ENCODE peak calls at places on chromosome 20, in four cellular contexts. V, Y, H and U are unnamed samples. For H3K36me3, the result is how much of the 10 kb centered on the place peaks cover.

GRCh38 chr20:24970743-24971142 is 21.7 kb downstream of the CST7 start:
- DNase-seq in V (no peak), Y (no peak), H (no peak), U (no peak)

GRCh38 chr20:38426006-38426405 is 9.1 kb downstream of the SNHG17 start:
- DNase-seq in V (no peak), Y (peak), H (no peak), U (no peak)

GRCh38 chr20:54474866-54475265 is 527 bp upstream of the DOK5 start:
- DNase-seq in V (no peak), Y (no peak), H (no peak), U (no peak)

GRCh38 chr20:57426156-57426769 is 35.1 kb downstream of the RBM38 start:
- DNase-seq in V (peak), Y (no peak), H (no peak), U (no peak)

GRCh38 chr20:24227600-24227999 is 239.0 kb upstream of the GGTLC1 start:
- DNase-seq in V (no peak), Y (no peak), H (no peak), U (no peak)

GRCh38 chr20:39829713-39830112 is 859.3 kb downstream of the MAFB start:
- DNase-seq in V (no peak), Y (no peak), H (no peak), U (no peak)

GRCh38 chr20:57434390-57434700 is 43.1 kb downstream of the RBM38 start:
- DNase-seq in V (peak), Y (no peak), H (no peak), U (no peak)

GRCh38 chr20:41249371-41249770 is 68.2 kb downstream of the ZHX3 start:
- DNase-seq in V (peak), Y (peak), H (peak), U (peak)

GRCh38 chr20:6882911-6883310 is 115.4 kb downstream of the BMP2 start:
- DNase-seq in V (no peak), Y (peak), H (no peak), U (no peak)

GRCh38 chr20:37567331-37567665 is 39.6 kb upstream of the BLCAP start:
- DNase-seq in V (no peak), Y (no peak), H (no peak), U (no peak)

GRCh38 chr20:5189917-5190316 is 63.1 kb downstream of the CDS2 start:
- DNase-seq in V (no peak), Y (no peak), H (no peak), U (no peak)

GRCh38 chr20:5195655-5196054 is 68.8 kb downstream of the CDS2 start:
- DNase-seq in V (no peak), Y (peak), H (no peak), U (no peak)

GRCh38 chr20:5190444-5190843 is 63.6 kb downstream of the CDS2 start:
- DNase-seq in V (no peak), Y (no peak), H (no peak), U (no peak)

GRCh38 chr20:5191829-5192569 is 65.2 kb downstream of the CDS2 start:
- DNase-seq in V (no peak), Y (peak), H (peak), U (no peak)

DNA sequence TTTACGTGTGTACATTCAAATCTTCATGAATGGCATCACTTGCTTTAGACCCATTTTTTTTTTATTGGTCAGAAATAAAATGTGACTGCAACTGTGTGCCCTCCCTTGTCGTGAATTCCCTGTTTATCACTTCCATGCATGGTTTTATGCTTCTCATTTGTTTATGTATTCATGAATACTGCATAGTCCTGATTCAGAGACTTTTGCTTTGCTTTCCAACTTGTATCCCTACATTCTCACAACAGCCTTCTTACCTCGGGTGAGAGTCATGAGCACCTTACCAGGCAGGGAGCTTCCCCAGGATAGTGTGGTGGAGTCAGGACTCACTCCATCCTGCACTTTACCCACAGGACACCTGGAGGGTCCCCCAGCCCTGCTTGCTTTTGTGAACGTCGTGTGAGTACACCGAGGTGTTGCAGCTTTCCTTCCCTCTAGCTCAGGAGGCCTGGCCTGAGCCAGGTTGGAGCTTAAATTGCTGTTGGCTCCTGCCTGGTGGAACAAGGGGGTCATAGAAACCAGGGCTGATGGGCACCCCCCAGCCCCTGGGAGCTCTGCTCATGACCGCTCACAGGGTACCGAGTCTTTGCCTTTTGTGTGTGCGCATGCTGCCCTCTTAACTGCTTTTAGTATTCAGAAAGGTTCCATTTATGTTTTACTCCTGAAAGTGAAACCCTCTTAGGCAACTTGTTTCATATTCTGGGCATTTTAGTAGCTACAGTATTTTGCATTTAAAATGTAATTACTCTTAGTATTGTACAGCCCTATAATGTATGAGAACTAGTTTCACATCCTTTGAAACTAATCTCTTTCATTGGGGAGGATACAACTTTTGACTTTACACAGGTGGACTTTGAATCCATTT is 66.0 kb downstream of the CDS2 start:
- DNase-seq in V (no peak), Y (no peak), H (no peak), U (no peak)
- H3K36me3 ChIP-seq in V (under half), Y (under half), H (under half), U (under half)

GRCh38 chr20:62337558-62338293 is 29.4 kb downstream of the LAMA5 start:
- DNase-seq in V (no peak), Y (no peak), H (peak), U (no peak)

GRCh38 chr20:62339647-62340062 is 27.5 kb downstream of the LAMA5 start:
- DNase-seq in V (no peak), Y (no peak), H (peak), U (no peak)

GRCh38 chr20:62336775-62337557 is 30.1 kb downstream of the LAMA5 start:
- DNase-seq in V (no peak), Y (no peak), H (no peak), U (no peak)

GRCh38 chr20:62336329-62336728 is 30.8 kb downstream of the LAMA5 start:
- DNase-seq in V (no peak), Y (no peak), H (no peak), U (no peak)

DNA sequence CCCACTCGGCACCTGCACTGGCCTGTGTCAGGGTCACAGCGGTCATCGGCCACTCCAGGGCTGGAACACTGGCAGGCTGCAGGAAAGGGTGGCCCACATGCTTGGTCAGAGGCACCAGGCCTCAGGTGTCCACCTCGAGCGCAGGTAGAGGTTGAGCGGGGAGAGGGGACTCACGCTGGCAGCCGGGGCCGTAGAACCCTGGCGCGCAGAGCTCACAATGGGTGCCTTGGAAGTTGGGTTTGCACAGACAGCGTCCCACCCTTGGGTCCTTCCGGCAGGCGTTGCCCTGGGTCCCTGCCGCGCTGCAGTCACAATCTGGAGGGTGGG is 28.9 kb downstream of the LAMA5 start:
- DNase-seq in V (no peak), Y (no peak), H (no peak), U (no peak)
- H3K36me3 ChIP-seq in V (under half), Y (under half), H (under half), U (under half)

DNA sequence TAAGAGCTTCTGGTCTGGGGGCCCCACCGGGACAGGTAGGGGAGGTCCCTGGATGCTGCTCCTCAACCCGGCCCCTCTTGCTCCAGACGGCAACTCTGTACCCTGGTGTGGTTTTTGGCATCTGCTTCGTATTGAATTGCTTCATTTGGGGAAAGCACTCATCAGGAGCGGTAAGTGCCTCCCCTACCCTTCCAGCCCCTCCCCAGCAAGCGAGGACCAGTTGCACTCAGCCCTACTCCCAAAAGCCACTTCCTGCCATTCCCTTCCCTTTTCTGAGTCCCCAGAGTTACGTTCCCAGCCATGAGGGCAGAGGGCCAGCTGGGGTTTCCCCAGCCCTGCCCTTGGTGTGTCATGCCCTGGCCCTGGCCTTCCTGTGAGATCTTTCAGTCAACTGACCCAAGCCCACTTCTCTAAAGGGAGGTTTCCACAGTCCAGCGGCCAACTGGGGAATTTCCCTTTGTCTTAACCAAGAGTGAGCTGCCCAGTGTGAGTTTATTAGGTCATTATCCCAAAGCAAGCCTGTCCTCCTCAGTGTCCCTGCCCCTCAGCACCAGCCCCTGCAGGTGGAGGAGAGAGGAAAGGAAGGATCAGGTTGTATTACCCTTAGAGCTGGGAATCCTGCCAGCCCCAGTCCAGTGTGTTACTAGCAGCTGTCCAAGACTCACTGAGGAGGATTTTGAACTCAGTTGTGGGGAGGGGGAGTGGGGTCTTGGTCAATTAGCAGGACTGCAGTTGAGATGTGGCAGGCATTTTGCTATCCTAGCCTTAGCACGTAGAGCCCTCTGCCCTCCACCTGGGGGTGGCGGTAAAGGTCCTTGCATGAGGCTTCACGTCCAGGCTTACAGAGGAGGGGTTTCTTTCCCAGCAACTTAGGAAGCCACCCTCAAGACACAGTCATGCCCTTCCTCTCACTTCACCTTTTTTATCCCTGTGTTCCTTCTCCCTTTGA is 45.8 kb downstream of the TM9SF4 start:
- DNase-seq in V (peak), Y (peak), H (peak), U (peak)
- H3K36me3 ChIP-seq in V (under half), Y (under half), H (under half), U (under half)

GRCh38 chr20:48971956-48972355 is 50.4 kb downstream of the ARFGEF2 start:
- DNase-seq in V (no peak), Y (no peak), H (no peak), U (no peak)

GRCh38 chr20:48970681-48971370 is 49.3 kb downstream of the ARFGEF2 start:
- DNase-seq in V (no peak), Y (no peak), H (no peak), U (no peak)

GRCh38 chr20:48975955-48976354 is 54.4 kb downstream of the ARFGEF2 start:
- DNase-seq in V (no peak), Y (no peak), H (no peak), U (no peak)

DNA sequence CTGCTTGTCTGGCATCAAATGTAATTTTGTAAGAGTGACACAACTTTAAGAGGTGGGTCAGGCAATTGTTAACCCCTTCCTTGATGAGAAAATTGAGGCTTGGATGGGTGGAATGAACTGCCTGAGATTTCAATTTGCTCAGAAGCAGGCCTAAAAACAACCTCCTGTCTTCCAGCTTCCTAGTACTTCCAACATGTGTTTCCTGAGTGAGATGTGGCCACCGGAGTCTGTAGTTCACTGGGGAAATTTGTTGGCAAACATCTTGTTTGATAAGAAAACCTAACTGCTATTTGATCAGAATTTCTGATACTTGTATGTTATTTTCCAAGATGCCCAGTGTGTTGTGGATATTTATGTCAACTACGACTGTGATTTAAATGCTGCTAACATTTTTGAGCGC is 51.3 kb downstream of the ARFGEF2 start:
- DNase-seq in V (no peak), Y (no peak), H (no peak), U (no peak)
- H3K36me3 ChIP-seq in V (under half), Y (under half), H (under half), U (under half)

DNA sequence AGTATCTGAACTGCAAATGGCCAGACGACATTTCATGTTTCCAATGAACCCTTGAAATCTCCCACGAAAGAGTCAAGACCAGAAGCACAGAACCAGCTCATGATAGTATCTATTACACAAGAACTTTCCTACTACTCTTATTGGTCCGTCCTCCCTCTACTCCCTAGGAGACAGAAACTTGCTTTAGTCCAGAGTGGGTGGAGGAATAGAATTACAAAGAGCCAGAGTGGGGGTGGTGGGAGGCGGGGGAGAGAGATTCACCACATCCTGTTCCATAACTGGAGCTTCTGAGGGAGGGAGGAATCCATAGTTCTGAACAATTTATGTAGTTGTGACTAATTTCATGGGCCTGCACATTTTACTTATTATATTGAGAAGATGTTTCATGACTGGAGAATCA is 18.5 kb upstream of the WFDC10A start:
- DNase-seq in V (no peak), Y (peak), H (no peak), U (no peak)
- H3K36me3 ChIP-seq in V (under half), Y (under half), H (under half), U (under half)

GRCh38 chr20:3221398-3222226 is 12.3 kb downstream of the ITPA start:
- DNase-seq in V (peak), Y (no peak), H (peak), U (no peak)
- H3K36me3 ChIP-seq in V (under half), Y (under half), H (under half), U (under half)

GRCh38 chr20:62963614-62964397 is 11.3 kb downstream of the SLC17A9 start:
- DNase-seq in V (no peak), Y (no peak), H (no peak), U (no peak)
- H3K36me3 ChIP-seq in V (under half), Y (under half), H (under half), U (under half)

GRCh38 chr20:48382304-48382703 is 445.5 kb downstream of the PREX1 start:
- DNase-seq in V (no peak), Y (no peak), H (no peak), U (no peak)
- H3K36me3 ChIP-seq in V (under half), Y (under half), H (under half), U (under half)